ENCODE peak calls at places on chromosomes 2 and 18, in ten cellular contexts. T is keratinocyte, S is ascending aorta, X is HCT116, O is adrenal gland, W is heart left ventricle, H is thoracic aorta, B is right cardiac atrium, J is body of pancreas, U is breast epithelium. Y is an unnamed sample. For H3K4me1, the result is how much of the 10 kb centered on the place peaks cover.

GRCh38 chr2:215657844-215658243 is 222.0 kb upstream of the FN1 start:
- DNase-seq in T (no peak), S (no peak), X (no peak), O (no peak), W (no peak), H (peak), B (no peak), J (no peak), U (no peak), Y (no peak)

GRCh38 chr2:238948765-238949641 is 101.1 kb downstream of the TWIST2 start:
- DNase-seq in T (peak), S (no peak), X (no peak), O (no peak), W (peak), H (no peak), B (no peak), J (no peak), U (no peak), Y (no peak)

GRCh38 chr18:76564636-76565237 is 69.7 kb upstream of the ZNF516 start:
- DNase-seq in T (no peak), S (no peak), X (no peak), O (no peak), W (no peak), H (no peak), B (no peak), J (no peak), U (no peak), Y (no peak)

GRCh38 chr2:217707116-217707742 is 295.6 kb downstream of the TNS1 start:
- DNase-seq in T (peak), S (no peak), X (no peak), O (no peak), W (no peak), H (no peak), B (peak), J (no peak), U (peak), Y (no peak)

GRCh38 chr2:85692039-85692645 is 2.0 kb upstream of the GNLY start:
- DNase-seq in T (no peak), S (no peak), X (no peak), O (no peak), W (no peak), H (no peak), B (no peak), J (no peak), U (no peak), Y (no peak)

GRCh38 chr2:73896362-73897239 is 3.8 kb downstream of the ACTG2 start:
- DNase-seq in T (no peak), S (no peak), X (no peak), O (no peak), W (no peak), H (no peak), B (no peak), J (no peak), U (no peak), Y (no peak)

GRCh38 chr18:80040515-80040914 is 6.3 kb downstream of the RBFA start:
- DNase-seq in T (no peak), S (no peak), X (no peak), O (no peak), W (no peak), H (no peak), B (no peak), J (no peak), U (no peak), Y (no peak)

GRCh38 chr2:126748929-126749518 is 93.1 kb downstream of the GYPC start:
- DNase-seq in T (no peak), S (no peak), X (no peak), O (no peak), W (no peak), H (no peak), B (no peak), J (no peak), U (no peak), Y (no peak)

GRCh38 chr2:189222440-189222839 is 42.9 kb upstream of the COL5A2 start:
- DNase-seq in T (no peak), S (no peak), X (no peak), O (no peak), W (no peak), H (no peak), B (peak), J (peak), U (no peak), Y (peak)

GRCh38 chr2:106869512-106870276 is 16.3 kb downstream of the ST6GAL2 start:
- DNase-seq in T (no peak), S (no peak), X (no peak), O (no peak), W (no peak), H (no peak), B (peak), J (no peak), U (no peak), Y (no peak)

GRCh38 chr2:43104763-43105162 is 121.6 kb downstream of the ZFP36L2 start:
- DNase-seq in T (no peak), S (no peak), X (no peak), O (no peak), W (no peak), H (no peak), B (no peak), J (no peak), U (no peak), Y (no peak)

GRCh38 chr2:15942711-15943345 is 2.5 kb downstream of the MYCN start:
- DNase-seq in T (no peak), S (no peak), X (no peak), O (no peak), W (no peak), H (no peak), B (no peak), J (no peak), U (no peak), Y (no peak)

GRCh38 chr2:188786368-188786781 is 187.8 kb upstream of the COL3A1 start:
- DNase-seq in T (no peak), S (no peak), X (peak), O (peak), W (no peak), H (no peak), B (no peak), J (no peak), U (no peak), Y (no peak)

GRCh38 chr2:215486973-215487372 is 51.1 kb upstream of the FN1 start:
- DNase-seq in T (no peak), S (no peak), X (no peak), O (no peak), W (no peak), H (no peak), B (no peak), J (no peak), U (no peak), Y (no peak)

GRCh38 chr2:200127852-200128251 is 172.5 kb downstream of the MAIP1 start:
- DNase-seq in T (no peak), S (no peak), X (no peak), O (no peak), W (no peak), H (no peak), B (no peak), J (no peak), U (no peak), Y (no peak)

GRCh38 chr2:30232801-30233130 is 1.4 kb downstream of the LBH start:
- DNase-seq in T (no peak), S (no peak), X (no peak), O (no peak), W (peak), H (no peak), B (no peak), J (no peak), U (no peak), Y (no peak)

GRCh38 chr2:120920438-120920814 is 184.8 kb downstream of the GLI2 start:
- DNase-seq in T (no peak), S (no peak), X (no peak), O (no peak), W (no peak), H (no peak), B (peak), J (no peak), U (no peak), Y (no peak)

GRCh38 chr2:224417947-224418346 is 16.0 kb upstream of the FAM124B start:
- DNase-seq in T (no peak), S (no peak), X (no peak), O (no peak), W (no peak), H (no peak), B (no peak), J (no peak), U (no peak), Y (no peak)

GRCh38 chr2:42856891-42857632 is 64.7 kb upstream of the HAAO start:
- DNase-seq in T (no peak), S (no peak), X (no peak), O (no peak), W (no peak), H (no peak), B (no peak), J (no peak), U (no peak), Y (no peak)

GRCh38 chr2:105188343-105188742 is 53.2 kb upstream of the GPR45 start:
- DNase-seq in T (no peak), S (no peak), X (no peak), O (no peak), W (no peak), H (no peak), B (no peak), J (no peak), U (no peak), Y (no peak)

GRCh38 chr2:47867205-47867604 is 39.1 kb downstream of the FBXO11 start:
- DNase-seq in T (no peak), S (no peak), X (peak), O (peak), W (no peak), H (no peak), B (no peak), J (peak), U (no peak), Y (no peak)

GRCh38 chr2:71277536-71278103 is 50.7 kb upstream of the PAIP2B start:
- DNase-seq in T (no peak), S (no peak), X (peak), O (no peak), W (peak), H (no peak), B (peak), J (peak), U (no peak), Y (peak)

GRCh38 chr18:62942578-62942977 is 227.2 kb downstream of the PHLPP1 start:
- DNase-seq in T (peak), S (no peak), X (no peak), O (no peak), W (no peak), H (no peak), B (no peak), J (no peak), U (no peak), Y (no peak)

GRCh38 chr2:53234548-53234903 is 533.1 kb upstream of the CHAC2 start:
- DNase-seq in T (no peak), S (no peak), X (no peak), O (no peak), W (no peak), H (no peak), B (no peak), J (no peak), U (no peak), Y (no peak)

GRCh38 chr2:232787806-232788205 is 11.4 kb upstream of the KCNJ13 start:
- DNase-seq in T (no peak), S (no peak), X (no peak), O (no peak), W (no peak), H (no peak), B (no peak), J (no peak), U (no peak), Y (no peak)

GRCh38 chr2:70472256-70472905 is 81.2 kb downstream of the TGFA start:
- DNase-seq in T (no peak), S (no peak), X (no peak), O (no peak), W (no peak), H (no peak), B (no peak), J (no peak), U (no peak), Y (no peak)

GRCh38 chr2:19238440-19238839 is 120.0 kb downstream of the OSR1 start:
- DNase-seq in T (no peak), S (no peak), X (no peak), O (no peak), W (no peak), H (no peak), B (no peak), J (no peak), U (no peak), Y (no peak)

GRCh38 chr2:146246017-146246733 is 1598.7 kb upstream of the ACVR2A start:
- DNase-seq in T (no peak), S (no peak), X (no peak), O (no peak), W (no peak), H (no peak), B (no peak), J (no peak), U (no peak), Y (no peak)

GRCh38 chr2:119126650-119127049 is 31.9 kb downstream of the C1QL2 start:
- DNase-seq in T (no peak), S (no peak), X (peak), O (no peak), W (no peak), H (no peak), B (no peak), J (peak), U (no peak), Y (peak)

GRCh38 chr2:70367722-70368323 is 66.0 kb upstream of the FAM136A start:
- DNase-seq in T (no peak), S (no peak), X (peak), O (no peak), W (no peak), H (no peak), B (no peak), J (peak), U (no peak), Y (no peak)

GRCh38 chr18:62480927-62481326 is 41.9 kb upstream of the ZCCHC2 start:
- DNase-seq in T (no peak), S (no peak), X (no peak), O (no peak), W (no peak), H (no peak), B (no peak), J (no peak), U (no peak), Y (no peak)

GRCh38 chr2:156083707-156084494 is 248.6 kb downstream of the NR4A2 start:
- DNase-seq in T (no peak), S (no peak), X (peak), O (no peak), W (no peak), H (no peak), B (peak), J (no peak), U (no peak), Y (no peak)

GRCh38 chr2:207463433-207463832 is 66.3 kb upstream of the CREB1 start:
- DNase-seq in T (no peak), S (no peak), X (no peak), O (no peak), W (no peak), H (no peak), B (no peak), J (no peak), U (no peak), Y (no peak)

GRCh38 chr2:46171996-46172546 is 125.1 kb upstream of the EPAS1 start:
- DNase-seq in T (peak), S (no peak), X (peak), O (no peak), W (no peak), H (no peak), B (no peak), J (no peak), U (no peak), Y (no peak)

GRCh38 chr2:173803344-173803893 is 161.8 kb downstream of the SP3 start:
- DNase-seq in T (no peak), S (no peak), X (no peak), O (no peak), W (no peak), H (no peak), B (no peak), J (no peak), U (no peak), Y (no peak)

GRCh38 chr18:79404567-79404910 is 8.8 kb downstream of the NFATC1 start:
- DNase-seq in T (no peak), S (no peak), X (no peak), O (no peak), W (peak), H (no peak), B (peak), J (no peak), U (no peak), Y (peak)

GRCh38 chr2:150081775-150082517 is 405.5 kb downstream of the RND3 start:
- DNase-seq in T (no peak), S (no peak), X (no peak), O (no peak), W (no peak), H (no peak), B (no peak), J (no peak), U (no peak), Y (no peak)
- H3K4me1 ChIP-seq in T (under half), S (under half), X (under half), O (under half), W (under half), H (under half), B (under half), J (under half), U (under half), Y (under half)

GRCh38 chr2:236159778-236160170 is 8.4 kb downstream of the GBX2 start:
- DNase-seq in T (no peak), S (no peak), X (no peak), O (no peak), W (no peak), H (no peak), B (no peak), J (no peak), U (no peak), Y (no peak)

GRCh38 chr2:236161531-236161930 is 6.7 kb downstream of the GBX2 start:
- DNase-seq in T (no peak), S (no peak), X (no peak), O (no peak), W (no peak), H (no peak), B (no peak), J (no peak), U (no peak), Y (no peak)

GRCh38 chr2:236158969-236159777 is 9.0 kb downstream of the GBX2 start:
- DNase-seq in T (no peak), S (no peak), X (no peak), O (no peak), W (no peak), H (no peak), B (no peak), J (no peak), U (no peak), Y (no peak)

GRCh38 chr2:236161082-236161462 is 7.1 kb downstream of the GBX2 start:
- DNase-seq in T (no peak), S (no peak), X (no peak), O (no peak), W (no peak), H (no peak), B (no peak), J (no peak), U (no peak), Y (no peak)

GRCh38 chr2:236160366-236161081 is 7.7 kb downstream of the GBX2 start:
- DNase-seq in T (no peak), S (no peak), X (no peak), O (no peak), W (no peak), H (no peak), B (no peak), J (no peak), U (peak), Y (no peak)
- H3K4me3 ChIP-seq in T (no peak), S (no peak), X (no peak), O (no peak), W (no peak), H (no peak), B (no peak), J (no peak), U (no peak), Y (no peak)

DNA sequence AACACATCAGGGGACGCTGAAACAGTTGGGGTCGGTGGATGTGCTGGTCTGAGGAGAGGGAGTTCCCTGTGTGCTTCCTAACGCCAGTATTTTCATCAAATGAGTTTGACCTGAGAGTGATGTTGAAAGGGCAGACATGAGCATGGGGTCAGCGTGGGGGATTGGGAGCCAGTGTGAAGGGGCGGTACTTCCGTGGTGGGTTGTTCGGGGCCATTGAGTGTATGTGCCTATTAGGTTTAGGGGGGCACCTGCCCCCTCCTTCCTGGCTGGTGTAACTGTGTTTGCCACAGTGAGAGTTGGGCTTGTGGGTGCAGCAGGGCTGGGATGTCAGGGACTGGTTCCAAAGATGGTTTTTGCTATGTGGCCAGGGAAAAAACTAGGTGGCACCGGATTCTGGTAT is 24.4 kb downstream of the SPEG start:
- DNase-seq in T (no peak), S (no peak), X (no peak), O (no peak), W (no peak), H (no peak), B (no peak), J (no peak), U (no peak), Y (no peak)
- H3K4me1 ChIP-seq in T (under half), S (under half), X (under half), O (under half), W (under half), H (under half), B (under half), J (under half), U (under half), Y (half or more)

DNA sequence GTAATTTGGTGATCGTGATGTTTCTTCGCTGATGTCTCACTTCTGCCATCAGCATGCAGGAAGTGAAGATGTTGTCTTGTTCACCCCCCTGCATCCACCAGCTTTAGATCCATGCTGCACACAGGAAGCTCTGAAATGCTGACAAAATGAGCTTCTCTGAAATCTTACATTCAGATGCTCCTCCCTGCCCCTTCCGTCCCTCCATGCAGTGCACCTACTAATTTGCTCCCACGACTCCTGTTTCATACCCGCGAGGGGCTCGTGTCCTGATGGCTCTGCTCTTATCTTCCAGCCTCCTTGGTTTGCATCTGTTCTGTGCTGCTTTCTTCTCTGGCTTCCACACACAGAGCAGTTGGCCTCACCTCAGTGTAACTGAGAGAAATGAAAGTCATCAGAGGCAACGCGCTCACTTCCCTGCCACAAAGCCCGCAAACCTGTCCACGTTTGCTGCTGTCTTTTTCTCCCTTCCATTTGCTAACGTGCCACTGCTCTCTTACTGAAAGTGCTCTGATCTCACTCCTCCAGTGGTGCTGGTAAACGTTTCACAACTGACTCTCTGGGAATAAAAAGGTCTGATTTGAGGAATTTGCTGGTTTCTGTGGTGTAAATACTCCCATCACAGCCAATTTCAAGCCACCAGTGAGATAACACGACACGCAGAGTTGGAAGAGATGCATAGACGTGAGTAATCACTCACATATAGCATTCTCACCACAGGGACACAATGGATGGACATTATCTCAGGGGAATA is 41.0 kb upstream of the MGAT4A start:
- DNase-seq in T (no peak), S (no peak), X (no peak), O (no peak), W (no peak), H (no peak), B (no peak), J (no peak), U (no peak), Y (no peak)
- H3K4me3 ChIP-seq in T (no peak), S (no peak), X (no peak), O (no peak), W (peak), H (peak), B (no peak), J (no peak), U (peak), Y (peak)

DNA sequence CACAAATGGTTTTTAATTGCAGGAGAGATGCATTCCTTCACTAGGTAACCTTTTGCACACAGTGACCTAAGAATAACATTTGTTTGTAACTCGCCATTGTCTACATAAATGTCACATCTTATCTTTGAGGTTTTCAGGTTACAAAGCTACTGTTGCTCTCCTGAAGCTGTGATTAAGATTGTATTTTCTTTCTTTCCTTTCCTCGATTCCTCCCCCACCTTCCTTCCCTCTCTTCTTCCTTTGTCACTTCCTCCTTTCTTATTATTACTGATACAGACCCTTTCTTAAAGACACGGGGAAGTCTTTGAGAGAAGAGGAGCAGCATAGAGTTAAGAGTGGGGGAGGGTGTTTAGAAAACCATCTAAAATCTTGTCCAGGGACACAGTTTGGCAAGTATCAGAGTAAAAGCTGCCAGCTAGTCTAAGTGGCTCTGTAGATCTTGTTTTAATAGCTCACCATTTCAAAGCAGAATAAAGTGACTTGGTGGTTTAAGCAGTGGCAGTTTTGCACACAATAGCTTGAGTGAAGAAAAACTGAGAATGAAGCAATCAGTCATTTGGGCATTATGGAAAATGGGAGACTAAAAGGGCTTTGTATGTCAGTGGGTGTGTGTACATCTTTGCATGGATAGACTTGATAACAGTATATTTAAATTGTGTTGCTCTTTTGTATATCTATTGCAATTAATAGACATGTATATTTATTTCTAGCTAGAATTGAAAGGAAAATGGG is 10.9 kb downstream of the CERS6 start:
- DNase-seq in T (no peak), S (no peak), X (no peak), O (no peak), W (no peak), H (no peak), B (no peak), J (no peak), U (no peak), Y (no peak)
- H3K4me1 ChIP-seq in T (under half), S (under half), X (under half), O (under half), W (under half), H (under half), B (under half), J (under half), U (under half), Y (half or more)

GRCh38 chr2:157174321-157174720 is 83.2 kb upstream of the GALNT5 start:
- DNase-seq in T (no peak), S (no peak), X (no peak), O (no peak), W (no peak), H (no peak), B (no peak), J (no peak), U (no peak), Y (no peak)
- H3K4me3 ChIP-seq in T (no peak), S (no peak), X (no peak), O (no peak), W (no peak), H (no peak), B (no peak), J (no peak), U (no peak), Y (no peak)

Y was measured in left ventricle myocardium inferior.